ENCODE peak calls at places on chromosomes 3 and 15, in five cellular contexts. G is uterus, N is mesendoderm, V is OCI-LY7, R is foreskin keratinocyte. F is an unnamed sample.

GRCh38 chr15:28043625-28044520 is 55.2 kb downstream of the OCA2 start:
- DNase-seq in G (no peak), N (no peak), V (no peak), R (no peak), F (no peak)

GRCh38 chr3:12956316-12956660 is 114.9 kb upstream of the RPL32 start:
- DNase-seq in G (no peak), N (no peak), V (no peak), R (no peak), F (no peak)

GRCh38 chr3:63807901-63808589 is 11.1 kb upstream of the C3orf49 start:
- DNase-seq in G (no peak), N (no peak), V (no peak), R (no peak), F (no peak)

GRCh38 chr15:52118969-52119749 is 6.6 kb upstream of the BCL2L10 start:
- DNase-seq in G (no peak), N (peak; percentile 46), V (no peak), R (no peak), F (no peak)

GRCh38 chr3:129040579-129041300 is 19.8 kb upstream of the GP9 start:
- DNase-seq in G (no peak), N (peak; percentile 40), V (no peak), R (no peak), F (no peak)

GRCh38 chr3:46090161-46090591 is 62.9 kb upstream of the XCR1 start:
- DNase-seq in G (no peak), N (no peak), V (no peak), R (no peak), F (no peak)

GRCh38 chr15:52730594-52730993 is 51.4 kb upstream of the ATOSA start:
- DNase-seq in G (no peak), N (no peak), V (no peak), R (no peak), F (no peak)

GRCh38 chr3:52240059-52240885 is 1.3 kb upstream of the TWF2 start:
- DNase-seq in G (peak; percentile 72), N (peak; percentile 92), V (peak; percentile 80), R (no peak), F (no peak)

GRCh38 chr3:17714473-17714872 is 28.0 kb downstream of the TBC1D5 start:
- DNase-seq in G (no peak), N (no peak), V (no peak), R (no peak), F (no peak)

GRCh38 chr15:77599899-77600298 is 32.8 kb downstream of the LINGO1 start:
- DNase-seq in G (no peak), N (peak; percentile 87), V (peak; percentile 63), R (no peak), F (no peak)

GRCh38 chr3:138325990-138326389 is 3.7 kb downstream of the NME9 start:
- DNase-seq in G (no peak), N (no peak), V (no peak), R (peak; percentile 63), F (no peak)

GRCh38 chr3:71294919-71295318 is 288.6 kb downstream of the FOXP1 start:
- DNase-seq in G (no peak), N (no peak), V (no peak), R (no peak), F (no peak)

GRCh38 chr3:19425825-19426224 is 277.5 kb downstream of the KCNH8 start:
- DNase-seq in G (no peak), N (no peak), V (no peak), R (no peak), F (no peak)

GRCh38 chr3:13015286-13016082 is 57.7 kb downstream of the IQSEC1 start:
- DNase-seq in G (no peak), N (no peak), V (peak; percentile 85), R (no peak), F (no peak)

GRCh38 chr3:29618395-29619291 is 337.8 kb downstream of the RBMS3 start:
- DNase-seq in G (no peak), N (no peak), V (no peak), R (no peak), F (no peak)

GRCh38 chr3:33173103-33173502 is 45.5 kb downstream of the SUSD5 start:
- DNase-seq in G (no peak), N (no peak), V (no peak), R (no peak), F (no peak)

GRCh38 chr3:194572944-194573491 is 60.2 kb downstream of the TMEM44 start:
- DNase-seq in G (no peak), N (no peak), V (no peak), R (no peak), F (no peak)

GRCh38 chr15:79904256-79904655 is 7.4 kb upstream of the MTHFS start:
- DNase-seq in G (no peak), N (no peak), V (no peak), R (no peak), F (no peak)

GRCh38 chr3:111858641-111859040 is 424 bp upstream of the PHLDB2 start:
- DNase-seq in G (no peak), N (peak; percentile 54), V (no peak), R (no peak), F (no peak)
- H3K4me1 ChIP-seq in G (no peaks in the 10 kb centered on the region), N (peaks cover 14% of the 10 kb centered on the region), V (peaks cover 5% of the 10 kb centered on the region), R (peaks cover 19% of the 10 kb centered on the region), F (peaks cover 27% of the 10 kb centered on the region)

GRCh38 chr3:134330895-134331810 is 43.1 kb downstream of the AMOTL2 start:
- DNase-seq in G (no peak), N (peak; percentile 87), V (no peak), R (no peak), F (no peak)
- H3K4me1 ChIP-seq in G (peaks cover 10% of the 10 kb centered on the region), N (peaks cover 38% of the 10 kb centered on the region), V (no peaks in the 10 kb centered on the region), R (peaks cover 51% of the 10 kb centered on the region), F (peaks cover 67% of the 10 kb centered on the region)

GRCh38 chr3:153595186-153595815 is 433.3 kb downstream of the RAP2B start:
- DNase-seq in G (no peak), N (peak; percentile 60), V (peak; percentile 18), R (no peak), F (no peak)

GRCh38 chr3:153596402-153596801 is 434.4 kb downstream of the RAP2B start:
- DNase-seq in G (no peak), N (no peak), V (no peak), R (no peak), F (no peak)

GRCh38 chr3:153591566-153592221 is 429.7 kb downstream of the RAP2B start:
- DNase-seq in G (no peak), N (no peak), V (no peak), R (peak; percentile 7), F (no peak)
- H3K4me1 ChIP-seq in G (no peaks in the 10 kb centered on the region), N (no peaks in the 10 kb centered on the region), V (no peaks in the 10 kb centered on the region), R (no peaks in the 10 kb centered on the region), F (no peaks in the 10 kb centered on the region)

DNA sequence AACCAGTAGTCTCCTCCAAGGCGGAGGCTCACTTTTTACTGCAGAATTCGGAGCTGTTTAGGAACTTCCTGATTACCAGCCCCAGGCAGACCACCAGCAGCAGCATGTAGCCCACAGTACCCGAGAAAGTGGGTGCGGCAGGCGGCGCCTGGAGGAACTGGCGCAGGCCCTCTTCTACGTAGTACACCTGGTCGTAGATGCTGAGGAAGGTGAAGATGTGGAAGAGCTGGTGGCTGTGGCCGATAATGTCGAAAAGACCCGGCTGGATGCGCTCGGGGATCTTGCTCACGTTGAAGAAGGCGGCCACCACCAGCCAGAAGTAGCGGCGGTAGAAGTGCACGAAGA is 1.3 kb downstream of the PAQR9 start:
- DNase-seq in G (no peak), N (no peak), V (no peak), R (no peak), F (no peak)
- H3K4me1 ChIP-seq in G (no peaks in the 10 kb centered on the region), N (no peaks in the 10 kb centered on the region), V (no peaks in the 10 kb centered on the region), R (peaks cover 5% of the 10 kb centered on the region), F (peaks cover 6% of the 10 kb centered on the region)

DNA sequence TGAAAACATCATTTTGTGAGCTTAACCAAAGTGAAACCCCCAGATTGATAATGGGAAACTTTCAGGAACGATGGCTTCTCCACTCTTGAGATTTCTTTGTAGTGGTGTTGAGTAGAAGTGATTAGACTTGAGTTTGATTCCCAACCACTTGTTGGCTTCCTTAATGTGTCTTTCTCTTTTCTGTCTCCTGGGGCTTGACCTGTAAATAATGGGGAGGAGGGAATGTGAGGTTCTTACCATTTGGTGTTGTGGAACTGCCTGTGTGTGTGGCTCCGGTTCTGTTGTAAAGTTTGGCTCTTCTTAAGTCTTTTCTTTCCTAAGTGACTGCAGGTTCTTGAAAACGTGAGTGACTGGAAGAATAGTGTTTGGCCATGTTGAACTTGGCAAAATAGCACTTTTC is 2.7 kb downstream of the CDV3 start:
- DNase-seq in G (no peak), N (no peak), V (no peak), R (no peak), F (no peak)
- H3K4me1 ChIP-seq in G (peaks cover 6% of the 10 kb centered on the region), N (no peaks in the 10 kb centered on the region), V (peaks cover 61% of the 10 kb centered on the region), R (peaks cover 29% of the 10 kb centered on the region), F (peaks cover 56% of the 10 kb centered on the region)

GRCh38 chr3:188959013-188959412 is 212.8 kb upstream of the TPRG1 start:
- DNase-seq in G (no peak), N (no peak), V (no peak), R (no peak), F (no peak)

GRCh38 chr3:188956839-188957489 is 214.8 kb upstream of the TPRG1 start:
- DNase-seq in G (no peak), N (peak; percentile 69), V (peak; percentile 74), R (no peak), F (no peak)

GRCh38 chr3:188964957-188965356 is 206.8 kb upstream of the TPRG1 start:
- DNase-seq in G (no peak), N (no peak), V (no peak), R (peak; percentile 23), F (no peak)

DNA sequence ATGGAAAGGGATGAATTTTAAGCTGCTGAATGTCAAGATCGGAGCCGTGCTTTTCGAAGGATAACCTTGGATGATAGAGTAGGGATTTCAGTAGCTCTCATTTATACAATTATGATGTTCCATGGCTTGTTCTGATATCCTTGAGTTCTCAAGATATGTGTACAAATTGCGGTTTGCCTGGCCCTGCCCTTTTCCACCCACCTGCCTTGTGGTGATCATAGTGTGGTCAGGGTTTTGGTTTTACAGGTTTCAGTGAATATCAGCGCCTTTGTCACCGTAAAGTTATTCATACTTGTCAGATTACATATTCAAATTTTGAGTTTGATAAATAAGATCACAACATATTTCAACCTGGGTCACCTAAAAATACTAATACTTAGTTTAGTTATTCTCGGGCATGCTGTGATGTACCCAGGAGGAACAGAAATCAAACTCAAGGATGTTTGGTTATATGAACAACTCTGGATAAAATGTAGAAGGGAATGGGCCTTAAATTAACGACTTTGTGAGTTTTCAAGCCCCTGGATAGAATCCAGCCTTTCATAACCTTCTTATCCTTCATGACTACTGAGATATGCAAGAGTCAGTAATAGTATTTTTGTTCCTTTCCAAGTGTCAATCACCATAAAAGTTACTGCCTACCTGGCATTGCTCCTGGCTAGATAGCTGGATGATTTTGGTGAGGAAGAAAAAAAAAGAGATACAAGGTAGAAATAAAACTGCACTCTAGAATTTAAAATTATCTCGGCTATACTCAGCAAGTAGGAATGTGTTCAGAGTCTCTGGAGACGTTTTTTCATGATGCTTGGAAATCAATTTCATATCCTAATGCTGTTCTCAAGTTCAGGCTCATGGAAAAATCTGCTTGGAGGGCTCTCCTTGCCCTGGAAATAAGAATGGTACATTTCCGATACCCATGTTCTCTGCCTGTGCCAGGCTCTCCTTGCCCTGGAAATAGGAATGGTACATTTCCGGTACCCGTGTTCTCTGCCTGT is 209.2 kb upstream of the TPRG1 start:
- DNase-seq in G (no peak), N (no peak), V (no peak), R (no peak), F (no peak)
- H3K4me1 ChIP-seq in G (peaks cover 3% of the 10 kb centered on the region), N (no peaks in the 10 kb centered on the region), V (no peaks in the 10 kb centered on the region), R (no peaks in the 10 kb centered on the region), F (no peaks in the 10 kb centered on the region)